ENCODE peak calls at places on chromosomes 4 and X, in six cellular contexts. One of them, this sample, is unnamed.

GRCh38 chr4:27100713-27101112 is 240.1 kb downstream of the STIM2 start:
- DNase-seq in HCT116: no peak
- DNase-seq in K562: no peak
- DNase-seq in GM12878: no peak
- DNase-seq in SK-N-SH: no peak
- DNase-seq in H1: no peak
- DNase-seq in this sample: no peak

GRCh38 chrX:47030339-47030738 is 47.9 kb upstream of the RGN start:
- DNase-seq in HCT116: peak
- DNase-seq in K562: peak
- DNase-seq in GM12878: peak
- DNase-seq in SK-N-SH: peak
- DNase-seq in H1: no peak
- DNase-seq in this sample: peak

GRCh38 chr4:42570221-42570620 is 86.7 kb downstream of the ATP8A1 start:
- DNase-seq in HCT116: no peak
- DNase-seq in K562: no peak
- DNase-seq in GM12878: no peak
- DNase-seq in SK-N-SH: no peak
- DNase-seq in H1: no peak
- DNase-seq in this sample: no peak

GRCh38 chr4:46844325-46844917 is 64.6 kb downstream of the COX7B2 start:
- DNase-seq in HCT116: peak
- DNase-seq in K562: peak
- DNase-seq in GM12878: peak
- DNase-seq in SK-N-SH: peak
- DNase-seq in H1: no peak
- DNase-seq in this sample: peak

GRCh38 chrX:132676561-132677186 is 187.8 kb upstream of the MBNL3 start:
- DNase-seq in HCT116: no peak
- DNase-seq in K562: no peak
- DNase-seq in GM12878: no peak
- DNase-seq in SK-N-SH: no peak
- DNase-seq in H1: no peak
- DNase-seq in this sample: no peak

GRCh38 chr4:88846232-88846790 is 148.7 kb upstream of the NAP1L5 start:
- DNase-seq in HCT116: no peak
- DNase-seq in K562: no peak
- DNase-seq in GM12878: no peak
- DNase-seq in SK-N-SH: no peak
- DNase-seq in H1: no peak
- DNase-seq in this sample: peak

GRCh38 chr4:142846729-142847606 is 867 bp upstream of the INPP4B start:
- DNase-seq in HCT116: peak
- DNase-seq in K562: peak
- DNase-seq in GM12878: no peak
- DNase-seq in SK-N-SH: peak
- DNase-seq in H1: peak
- DNase-seq in this sample: peak

GRCh38 chr4:156505341-156505955 is 466.2 kb downstream of the PDGFC start:
- DNase-seq in HCT116: no peak
- DNase-seq in K562: no peak
- DNase-seq in GM12878: no peak
- DNase-seq in SK-N-SH: no peak
- DNase-seq in H1: peak
- DNase-seq in this sample: no peak

GRCh38 chrX:40173662-40174593 is 76.2 kb upstream of the BCOR start:
- DNase-seq in HCT116: peak
- DNase-seq in K562: peak
- DNase-seq in GM12878: no peak
- DNase-seq in SK-N-SH: peak
- DNase-seq in H1: peak
- DNase-seq in this sample: peak

GRCh38 chr4:83074086-83074704 is 39.2 kb downstream of the COPS4 start:
- DNase-seq in HCT116: peak
- DNase-seq in K562: peak
- DNase-seq in GM12878: peak
- DNase-seq in SK-N-SH: peak
- DNase-seq in H1: no peak
- DNase-seq in this sample: peak

GRCh38 chr4:1712216-1713002 is at the start of gene SLBP:
- DNase-seq in HCT116: peak
- DNase-seq in K562: peak
- DNase-seq in GM12878: peak
- DNase-seq in SK-N-SH: peak
- DNase-seq in H1: peak
- DNase-seq in this sample: peak

GRCh38 chr4:27145556-27145955 is 284.9 kb downstream of the STIM2 start:
- DNase-seq in HCT116: no peak
- DNase-seq in K562: no peak
- DNase-seq in GM12878: no peak
- DNase-seq in SK-N-SH: no peak
- DNase-seq in H1: no peak
- DNase-seq in this sample: no peak

GRCh38 chr4:23135792-23136645 is 443.3 kb downstream of the GBA3 start:
- DNase-seq in HCT116: peak
- DNase-seq in K562: peak
- DNase-seq in GM12878: no peak
- DNase-seq in SK-N-SH: peak
- DNase-seq in H1: no peak
- DNase-seq in this sample: peak

GRCh38 chr4:145623831-145624230 is 4.6 kb downstream of the MMAA start:
- DNase-seq in HCT116: no peak
- DNase-seq in K562: no peak
- DNase-seq in GM12878: no peak
- DNase-seq in SK-N-SH: no peak
- DNase-seq in H1: no peak
- DNase-seq in this sample: no peak
- TF ChIP-seq MAX in HCT116: no peak
- TF ChIP-seq MAX in K562: no peak
- TF ChIP-seq MAX in GM12878: no peak
- TF ChIP-seq MAX in SK-N-SH: no peak
- TF ChIP-seq MAX in H1: no peak
- TF ChIP-seq MAX in this sample: no peak

DNA sequence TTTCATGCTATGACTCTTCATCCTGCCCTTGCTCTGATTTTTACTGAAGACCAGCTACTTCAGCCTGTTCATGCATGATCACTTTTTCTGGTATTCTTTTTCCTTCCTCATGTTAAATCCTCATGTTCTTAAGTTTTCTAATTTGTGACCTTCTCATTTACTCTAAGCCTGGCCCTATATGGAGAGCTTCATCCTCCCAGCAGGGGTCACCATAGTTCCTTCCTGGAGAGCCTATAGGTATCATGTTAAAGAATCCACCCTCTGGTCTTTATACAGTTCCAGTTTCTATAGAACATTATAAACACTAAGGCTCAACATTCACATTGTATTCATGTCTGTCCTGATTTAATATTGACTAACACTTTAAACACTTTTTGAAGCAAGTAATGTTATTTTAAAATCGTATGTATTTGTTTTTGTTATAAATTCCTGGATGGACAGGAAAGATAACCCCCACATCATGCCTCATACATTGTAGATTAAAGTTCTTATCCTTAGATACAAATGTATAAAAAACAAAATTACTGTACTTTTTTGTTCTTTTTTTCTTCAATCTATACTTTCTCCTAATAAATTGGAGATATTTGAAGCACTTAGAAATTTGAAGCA is 53.8 kb upstream of the OTUD4 start:
- DNase-seq in HCT116: peak
- DNase-seq in K562: peak
- DNase-seq in GM12878: peak
- DNase-seq in SK-N-SH: peak
- DNase-seq in H1: peak
- DNase-seq in this sample: peak
- TF ChIP-seq YY1 in HCT116: no peak
- TF ChIP-seq YY1 in K562: no peak
- TF ChIP-seq YY1 in GM12878: peak
- TF ChIP-seq YY1 in SK-N-SH: no peak
- TF ChIP-seq YY1 in H1: no peak
- TF ChIP-seq YY1 in this sample: no peak

GRCh38 chr4:127579821-127580220 is 52.9 kb upstream of the INTU start:
- DNase-seq in HCT116: no peak
- DNase-seq in K562: peak
- DNase-seq in GM12878: no peak
- DNase-seq in SK-N-SH: no peak
- DNase-seq in H1: no peak
- DNase-seq in this sample: no peak
- TF ChIP-seq MAX in HCT116: no peak
- TF ChIP-seq MAX in K562: no peak
- TF ChIP-seq MAX in GM12878: no peak
- TF ChIP-seq MAX in SK-N-SH: no peak
- TF ChIP-seq MAX in H1: no peak
- TF ChIP-seq MAX in this sample: no peak

DNA sequence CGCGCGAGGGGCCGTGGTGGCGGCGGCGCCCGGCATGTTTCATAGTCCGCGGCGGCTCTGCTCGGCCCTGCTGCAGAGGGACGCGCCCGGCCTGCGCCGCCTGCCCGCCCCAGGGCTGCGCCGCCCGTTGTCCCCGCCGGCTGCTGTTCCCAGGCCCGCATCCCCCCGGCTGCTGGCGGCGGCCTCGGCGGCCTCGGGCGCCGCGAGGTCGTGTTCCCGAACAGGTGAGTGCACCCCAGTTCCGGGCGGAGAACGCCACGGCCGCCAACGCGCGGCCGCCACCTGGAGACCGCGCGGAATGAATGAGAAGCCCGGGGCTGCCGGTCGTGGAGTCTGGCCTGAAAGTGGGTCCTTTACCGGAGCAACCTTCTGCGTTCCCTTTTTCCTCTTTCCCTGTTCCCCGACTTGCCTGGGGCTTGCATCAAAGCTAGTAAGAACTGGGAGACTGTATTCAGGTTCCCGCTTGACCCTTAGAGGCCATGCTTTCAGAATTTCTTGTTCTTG is 419 bp downstream of the NOCT start:
- DNase-seq in HCT116: no peak
- DNase-seq in K562: peak
- DNase-seq in GM12878: no peak
- DNase-seq in SK-N-SH: no peak
- DNase-seq in H1: no peak
- DNase-seq in this sample: peak
- TF ChIP-seq YY1 in HCT116: no peak
- TF ChIP-seq YY1 in K562: no peak
- TF ChIP-seq YY1 in GM12878: no peak
- TF ChIP-seq YY1 in SK-N-SH: no peak
- TF ChIP-seq YY1 in H1: peak
- TF ChIP-seq YY1 in this sample: no peak

GRCh38 chrX:68433155-68433980 is at the start of gene OPHN1:
- DNase-seq in HCT116: peak
- DNase-seq in K562: peak
- DNase-seq in GM12878: no peak
- DNase-seq in SK-N-SH: peak
- DNase-seq in H1: peak
- DNase-seq in this sample: peak
- TF ChIP-seq MAX in HCT116: no peak
- TF ChIP-seq MAX in K562: no peak
- TF ChIP-seq MAX in GM12878: no peak
- TF ChIP-seq MAX in SK-N-SH: peak
- TF ChIP-seq MAX in H1: no peak
- TF ChIP-seq MAX in this sample: peak

DNA sequence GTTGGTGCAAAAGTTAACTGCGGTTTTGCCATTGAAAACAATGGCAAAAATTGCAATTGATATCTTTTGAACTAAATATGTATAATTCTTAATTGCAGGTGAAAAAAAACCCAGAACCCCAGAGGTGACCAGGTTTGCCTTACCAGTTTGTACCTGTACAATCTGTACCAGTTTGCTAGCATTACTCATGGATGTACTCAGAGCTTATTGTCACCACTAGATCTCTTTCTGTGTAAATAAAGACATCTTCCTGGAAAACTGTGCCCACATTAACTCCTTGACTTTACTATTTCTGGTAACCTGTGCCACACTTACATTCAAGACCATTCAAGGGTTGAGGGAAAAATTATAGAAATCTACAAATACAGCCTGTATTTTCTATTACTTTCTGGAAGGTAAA is 139.7 kb downstream of the ELOVL6 start:
- DNase-seq in HCT116: no peak
- DNase-seq in K562: no peak
- DNase-seq in GM12878: no peak
- DNase-seq in SK-N-SH: no peak
- DNase-seq in H1: no peak
- DNase-seq in this sample: no peak
- TF ChIP-seq YY1 in HCT116: no peak
- TF ChIP-seq YY1 in K562: no peak
- TF ChIP-seq YY1 in GM12878: no peak
- TF ChIP-seq YY1 in SK-N-SH: no peak
- TF ChIP-seq YY1 in H1: no peak
- TF ChIP-seq YY1 in this sample: no peak

DNA sequence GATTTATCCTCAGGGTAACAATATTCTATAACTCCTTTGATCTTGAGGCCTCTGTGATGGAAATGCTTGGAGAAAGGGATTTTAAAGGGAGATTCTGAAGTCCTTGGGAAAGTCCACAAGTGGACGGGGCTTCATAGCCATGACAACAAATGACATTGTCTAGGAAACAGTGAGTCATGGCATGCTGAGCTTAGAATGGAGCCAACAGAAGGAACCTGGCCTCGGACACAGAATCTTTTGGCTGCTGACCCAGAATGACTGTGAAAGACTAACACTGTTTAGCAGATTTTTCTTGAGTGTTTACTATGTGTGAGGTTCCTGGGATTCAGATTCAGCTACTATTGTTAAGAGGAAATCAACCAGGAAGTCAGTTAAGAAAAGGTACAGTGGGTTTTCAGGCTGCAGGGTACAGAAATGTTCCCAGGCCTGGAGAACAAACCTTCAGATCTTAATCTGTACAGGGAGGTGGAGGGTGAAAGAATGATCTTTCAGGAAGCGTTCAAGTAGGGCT is 18.1 kb upstream of the CXCL2 start:
- DNase-seq in HCT116: peak
- DNase-seq in K562: peak
- DNase-seq in GM12878: no peak
- DNase-seq in SK-N-SH: no peak
- DNase-seq in H1: no peak
- DNase-seq in this sample: peak
- TF ChIP-seq MAX in HCT116: no peak
- TF ChIP-seq MAX in K562: no peak
- TF ChIP-seq MAX in GM12878: no peak
- TF ChIP-seq MAX in SK-N-SH: peak
- TF ChIP-seq MAX in H1: no peak
- TF ChIP-seq MAX in this sample: no peak

This sample was measured in HepG2.